ENCODE peak calls at places on chromosome 18, in four cellular contexts. One of them, this sample, is unnamed.

GRCh38 chr18:3350566-3351527 is 88.9 kb downstream of the MYL12B start:
- DNase-seq in uterus: no peak
- DNase-seq in mesendoderm: peak
- DNase-seq in colonic mucosa: no peak
- DNase-seq in this sample: no peak

GRCh38 chr18:50119363-50119762 is 75.6 kb downstream of the MYO5B start:
- DNase-seq in uterus: no peak
- DNase-seq in mesendoderm: no peak
- DNase-seq in colonic mucosa: no peak
- DNase-seq in this sample: no peak

GRCh38 chr18:12307871-12308385 is at the start of gene TUBB6:
- DNase-seq in uterus: peak
- DNase-seq in mesendoderm: peak
- DNase-seq in colonic mucosa: peak
- DNase-seq in this sample: peak

GRCh38 chr18:8730080-8730827 is 24.9 kb downstream of the MTCL1 start:
- DNase-seq in uterus: peak
- DNase-seq in mesendoderm: no peak
- DNase-seq in colonic mucosa: peak
- DNase-seq in this sample: peak

GRCh38 chr18:77110400-77110799 is 22.2 kb downstream of the MBP start:
- DNase-seq in uterus: no peak
- DNase-seq in mesendoderm: no peak
- DNase-seq in colonic mucosa: no peak
- DNase-seq in this sample: no peak

GRCh38 chr18:79439201-79440023 is 43.7 kb downstream of the NFATC1 start:
- DNase-seq in uterus: peak
- DNase-seq in mesendoderm: no peak
- DNase-seq in colonic mucosa: no peak
- DNase-seq in this sample: no peak

GRCh38 chr18:13427354-13427753 is 208.8 kb downstream of the LDLRAD4 start:
- DNase-seq in uterus: no peak
- DNase-seq in mesendoderm: no peak
- DNase-seq in colonic mucosa: no peak
- DNase-seq in this sample: no peak

GRCh38 chr18:41887100-41887499 is 67.9 kb upstream of the PIK3C3 start:
- DNase-seq in uterus: no peak
- DNase-seq in mesendoderm: no peak
- DNase-seq in colonic mucosa: no peak
- DNase-seq in this sample: no peak

GRCh38 chr18:25111382-25112070 is 240.4 kb downstream of the ZNF521 start:
- DNase-seq in uterus: no peak
- DNase-seq in mesendoderm: no peak
- DNase-seq in colonic mucosa: no peak
- DNase-seq in this sample: no peak

GRCh38 chr18:54387631-54388030 is 29.9 kb downstream of the C18orf54 start:
- DNase-seq in uterus: no peak
- DNase-seq in mesendoderm: no peak
- DNase-seq in colonic mucosa: no peak
- DNase-seq in this sample: no peak

GRCh38 chr18:54558609-54559585 is 32.1 kb upstream of the DYNAP start:
- DNase-seq in uterus: no peak
- DNase-seq in mesendoderm: peak
- DNase-seq in colonic mucosa: peak
- DNase-seq in this sample: no peak

GRCh38 chr18:23502516-23503037 is 734 bp upstream of the RMC1 start:
- DNase-seq in uterus: no peak
- DNase-seq in mesendoderm: no peak
- DNase-seq in colonic mucosa: peak
- DNase-seq in this sample: no peak

GRCh38 chr18:60485207-60485606 is 112.6 kb upstream of the MC4R start:
- DNase-seq in uterus: no peak
- DNase-seq in mesendoderm: no peak
- DNase-seq in colonic mucosa: no peak
- DNase-seq in this sample: no peak

GRCh38 chr18:8611916-8612576 is 2.8 kb downstream of the RAB12 start:
- DNase-seq in uterus: no peak
- DNase-seq in mesendoderm: no peak
- DNase-seq in colonic mucosa: no peak
- DNase-seq in this sample: no peak

GRCh38 chr18:36331541-36331971 is 34.0 kb downstream of the FHOD3 start:
- DNase-seq in uterus: no peak
- DNase-seq in mesendoderm: no peak
- DNase-seq in colonic mucosa: peak
- DNase-seq in this sample: no peak

GRCh38 chr18:68520406-68521075 is 194.4 kb downstream of the TMX3 start:
- DNase-seq in uterus: no peak
- DNase-seq in mesendoderm: no peak
- DNase-seq in colonic mucosa: no peak
- DNase-seq in this sample: no peak

GRCh38 chr18:23683671-23684070 is 5.6 kb upstream of the LAMA3 start:
- DNase-seq in uterus: no peak
- DNase-seq in mesendoderm: no peak
- DNase-seq in colonic mucosa: no peak
- DNase-seq in this sample: no peak

GRCh38 chr18:28412521-28412920 is 235.6 kb upstream of the CDH2 start:
- DNase-seq in uterus: no peak
- DNase-seq in mesendoderm: no peak
- DNase-seq in colonic mucosa: no peak
- DNase-seq in this sample: no peak

GRCh38 chr18:24799720-24800119 is 339.3 kb downstream of the HRH4 start:
- DNase-seq in uterus: no peak
- DNase-seq in mesendoderm: no peak
- DNase-seq in colonic mucosa: no peak
- DNase-seq in this sample: no peak

GRCh38 chr18:22838639-22839487 is 94.3 kb upstream of the RBBP8 start:
- DNase-seq in uterus: no peak
- DNase-seq in mesendoderm: peak
- DNase-seq in colonic mucosa: no peak
- DNase-seq in this sample: no peak

GRCh38 chr18:3498705-3499451 is 48.9 kb downstream of the TGIF1 start:
- DNase-seq in uterus: peak
- DNase-seq in mesendoderm: peak
- DNase-seq in colonic mucosa: peak
- DNase-seq in this sample: no peak

GRCh38 chr18:26403451-26403850 is 144.9 kb downstream of the KCTD1 start:
- DNase-seq in uterus: no peak
- DNase-seq in mesendoderm: no peak
- DNase-seq in colonic mucosa: no peak
- DNase-seq in this sample: no peak

GRCh38 chr18:53790817-53791216 is 433.7 kb downstream of the MBD2 start:
- DNase-seq in uterus: no peak
- DNase-seq in mesendoderm: no peak
- DNase-seq in colonic mucosa: no peak
- DNase-seq in this sample: no peak

GRCh38 chr18:47799376-47799775 is 131.1 kb downstream of the SMAD2 start:
- DNase-seq in uterus: no peak
- DNase-seq in mesendoderm: peak
- DNase-seq in colonic mucosa: no peak
- DNase-seq in this sample: no peak

GRCh38 chr18:8426401-8426800 is 182.8 kb upstream of the RAB12 start:
- DNase-seq in uterus: no peak
- DNase-seq in mesendoderm: peak
- DNase-seq in colonic mucosa: peak
- DNase-seq in this sample: no peak

GRCh38 chr18:61718944-61719343 is 173.9 kb downstream of the RNF152 start:
- DNase-seq in uterus: no peak
- DNase-seq in mesendoderm: no peak
- DNase-seq in colonic mucosa: no peak
- DNase-seq in this sample: no peak

GRCh38 chr18:31723998-31724711 is 36.5 kb downstream of the SLC25A52 start:
- DNase-seq in uterus: peak
- DNase-seq in mesendoderm: no peak
- DNase-seq in colonic mucosa: no peak
- DNase-seq in this sample: no peak

GRCh38 chr18:5478261-5478660 is 65.5 kb downstream of the EPB41L3 start:
- DNase-seq in uterus: no peak
- DNase-seq in mesendoderm: no peak
- DNase-seq in colonic mucosa: no peak
- DNase-seq in this sample: no peak

GRCh38 chr18:65938592-65939372 is 188.0 kb downstream of the CDH7 start:
- DNase-seq in uterus: no peak
- DNase-seq in mesendoderm: peak
- DNase-seq in colonic mucosa: peak
- DNase-seq in this sample: no peak

GRCh38 chr18:6781179-6781714 is 51.7 kb downstream of the ARHGAP28 start:
- DNase-seq in uterus: peak
- DNase-seq in mesendoderm: peak
- DNase-seq in colonic mucosa: no peak
- DNase-seq in this sample: no peak
- H3K27ac ChIP-seq in uterus: peak
- H3K27ac ChIP-seq in mesendoderm: peak
- H3K27ac ChIP-seq in colonic mucosa: no peak
- H3K27ac ChIP-seq in this sample: no peak

DNA sequence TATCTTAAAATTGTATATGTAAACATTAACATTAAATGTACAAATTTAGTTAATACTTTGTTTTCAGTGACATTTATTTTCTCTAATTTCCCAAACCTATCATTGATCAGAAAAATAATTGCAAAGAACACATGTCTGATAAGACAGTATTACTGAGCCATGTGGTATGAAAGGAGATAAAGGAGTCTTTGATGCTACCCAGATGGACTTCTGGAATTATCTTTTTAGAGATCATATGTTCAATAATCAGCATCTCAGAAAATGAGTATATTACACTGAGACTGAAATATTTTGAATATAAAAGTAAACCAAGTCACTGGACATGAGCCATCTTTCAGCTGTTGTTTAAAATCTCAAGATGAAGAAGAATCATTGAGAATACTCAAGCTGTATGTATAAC is 153.3 kb downstream of the PHLPP1 start:
- DNase-seq in uterus: no peak
- DNase-seq in mesendoderm: no peak
- DNase-seq in colonic mucosa: no peak
- DNase-seq in this sample: no peak
- H3K27ac ChIP-seq in uterus: no peak
- H3K27ac ChIP-seq in mesendoderm: no peak
- H3K27ac ChIP-seq in colonic mucosa: no peak
- H3K27ac ChIP-seq in this sample: no peak

GRCh38 chr18:75249672-75250470 is 39.3 kb downstream of the TSHZ1 start:
- DNase-seq in uterus: no peak
- DNase-seq in mesendoderm: no peak
- DNase-seq in colonic mucosa: no peak
- DNase-seq in this sample: no peak
- H3K27ac ChIP-seq in uterus: peak
- H3K27ac ChIP-seq in mesendoderm: no peak
- H3K27ac ChIP-seq in colonic mucosa: no peak
- H3K27ac ChIP-seq in this sample: no peak

DNA sequence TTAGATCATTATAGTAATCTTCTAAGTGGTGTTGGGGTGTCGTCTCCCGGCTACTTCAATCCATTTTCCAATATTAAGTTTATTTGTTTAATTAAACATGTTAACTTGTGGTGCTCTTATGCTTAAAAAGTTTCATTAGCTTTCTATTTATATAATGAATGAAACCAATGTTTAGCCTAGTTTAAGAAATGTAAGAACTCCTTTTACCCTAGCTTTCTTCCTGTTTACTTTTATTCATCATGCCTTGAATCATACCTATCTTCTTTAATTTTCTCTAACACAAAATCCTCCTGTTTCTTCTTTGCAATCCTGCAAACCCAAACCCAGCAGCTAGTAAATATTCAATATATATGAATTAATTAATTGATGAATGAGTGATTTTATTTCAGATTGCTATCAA is 1276.7 kb upstream of the PIK3C3 start:
- DNase-seq in uterus: no peak
- DNase-seq in mesendoderm: no peak
- DNase-seq in colonic mucosa: no peak
- DNase-seq in this sample: no peak
- H3K27ac ChIP-seq in uterus: no peak
- H3K27ac ChIP-seq in mesendoderm: no peak
- H3K27ac ChIP-seq in colonic mucosa: no peak
- H3K27ac ChIP-seq in this sample: no peak

GRCh38 chr18:9824862-9825479 is 60.8 kb upstream of the TXNDC2 start:
- DNase-seq in uterus: no peak
- DNase-seq in mesendoderm: no peak
- DNase-seq in colonic mucosa: peak
- DNase-seq in this sample: no peak

GRCh38 chr18:9825571-9826073 is 60.2 kb upstream of the TXNDC2 start:
- DNase-seq in uterus: no peak
- DNase-seq in mesendoderm: no peak
- DNase-seq in colonic mucosa: peak
- DNase-seq in this sample: peak

GRCh38 chr18:9824474-9824832 is 61.3 kb upstream of the TXNDC2 start:
- DNase-seq in uterus: no peak
- DNase-seq in mesendoderm: no peak
- DNase-seq in colonic mucosa: peak
- DNase-seq in this sample: no peak

GRCh38 chr18:9822587-9822986 is 63.2 kb upstream of the TXNDC2 start:
- DNase-seq in uterus: no peak
- DNase-seq in mesendoderm: no peak
- DNase-seq in colonic mucosa: no peak
- DNase-seq in this sample: no peak

GRCh38 chr18:9823805-9824473 is 61.8 kb upstream of the TXNDC2 start:
- DNase-seq in uterus: no peak
- DNase-seq in mesendoderm: no peak
- DNase-seq in colonic mucosa: peak
- DNase-seq in this sample: no peak
- H3K27ac ChIP-seq in uterus: no peak
- H3K27ac ChIP-seq in mesendoderm: no peak
- H3K27ac ChIP-seq in colonic mucosa: no peak
- H3K27ac ChIP-seq in this sample: no peak

GRCh38 chr18:55778731-55779460 is 190.9 kb upstream of the TCF4 start:
- DNase-seq in uterus: no peak
- DNase-seq in mesendoderm: peak
- DNase-seq in colonic mucosa: no peak
- DNase-seq in this sample: no peak
- H3K27ac ChIP-seq in uterus: peak
- H3K27ac ChIP-seq in mesendoderm: peak
- H3K27ac ChIP-seq in colonic mucosa: no peak
- H3K27ac ChIP-seq in this sample: no peak

DNA sequence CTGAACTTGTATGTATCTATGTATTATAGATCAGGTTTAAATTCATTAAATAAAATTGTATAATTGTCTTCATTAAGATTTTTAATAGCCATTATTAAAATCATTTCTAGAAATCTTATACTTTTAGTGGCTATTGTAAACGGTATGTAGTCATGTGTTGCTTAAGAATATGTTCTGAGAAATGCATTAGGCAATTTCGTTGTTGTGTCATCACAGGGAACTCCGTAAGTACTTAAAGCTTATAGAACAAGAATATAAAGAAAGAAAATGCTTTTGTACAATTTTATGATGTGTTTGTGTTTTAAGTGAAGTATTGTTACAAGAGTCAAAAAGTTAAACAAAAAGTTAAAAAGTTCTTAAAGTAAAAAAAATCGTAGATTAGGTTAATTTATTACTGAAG is 765.8 kb downstream of the METTL4 start:
- DNase-seq in uterus: no peak
- DNase-seq in mesendoderm: no peak
- DNase-seq in colonic mucosa: no peak
- DNase-seq in this sample: no peak
- H3K27ac ChIP-seq in uterus: no peak
- H3K27ac ChIP-seq in mesendoderm: no peak
- H3K27ac ChIP-seq in colonic mucosa: no peak
- H3K27ac ChIP-seq in this sample: no peak

This sample was measured in SJSA1.